ENCODE peak calls at places on chromosomes 13 and 19, in eight cellular contexts. R is ascending aorta; B is left ventricle myocardium inferior; U is H1; C is thoracic aorta; N is heart left ventricle; T is endodermal cell; G is CD4-positive, CD25-positive, alpha-beta regulatory T cell. D is an unnamed sample.
A peak's percentile ranks its signal among the peaks of the same experiment; 100 is the strongest.

GRCh38 chr13:99729745-99730144 is 228.5 kb downstream of the TM9SF2 start:
- DNase-seq in R (no peak), B (no peak), U (no peak), C (no peak), N (no peak), T (no peak), G (no peak), D (no peak)

GRCh38 chr19:2332341-2333026 is 4.0 kb downstream of the SPPL2B start:
- DNase-seq in R (no peak), B (peak; percentile 38), U (no peak), C (no peak), N (no peak), T (no peak), G (peak; percentile 43), D (no peak)

GRCh38 chr19:53158119-53158656 is 665 bp downstream of the ZNF347 start:
- DNase-seq in R (no peak), B (peak; percentile 32), U (no peak), C (no peak), N (peak; percentile 46), T (peak; percentile 76), G (no peak), D (no peak)

GRCh38 chr19:38252935-38253691 is 3.1 kb downstream of the PPP1R14A start:
- DNase-seq in R (peak; percentile 18), B (peak; percentile 53), U (no peak), C (peak; percentile 55), N (peak; percentile 73), T (peak; percentile 68), G (no peak), D (no peak)

GRCh38 chr13:28820099-28821051 is at the start of gene MTUS2:
- DNase-seq in R (no peak), B (no peak), U (no peak), C (no peak), N (no peak), T (peak; percentile 83), G (no peak), D (no peak)

GRCh38 chr19:16703677-16704076 is 16.0 kb upstream of the NWD1 start:
- DNase-seq in R (no peak), B (no peak), U (no peak), C (no peak), N (no peak), T (no peak), G (no peak), D (no peak)

GRCh38 chr13:43388282-43389034 is 365.1 kb downstream of the DNAJC15 start:
- DNase-seq in R (no peak), B (no peak), U (no peak), C (no peak), N (no peak), T (no peak), G (no peak), D (no peak)

GRCh38 chr19:47021536-47022139 is 2.0 kb downstream of the NPAS1 start:
- DNase-seq in R (no peak), B (no peak), U (no peak), C (no peak), N (no peak), T (peak; percentile 85), G (no peak), D (no peak)

GRCh38 chr19:2061936-2062729 is 11.1 kb upstream of the MKNK2 start:
- DNase-seq in R (no peak), B (no peak), U (no peak), C (no peak), N (no peak), T (no peak), G (no peak), D (no peak)

GRCh38 chr13:94416454-94417080 is 62.9 kb downstream of the DCT start:
- DNase-seq in R (no peak), B (no peak), U (peak; percentile 57), C (no peak), N (no peak), T (peak; percentile 87), G (no peak), D (no peak)

GRCh38 chr19:12052571-12053169 is at the start of gene ZNF878:
- DNase-seq in R (peak; percentile 63), B (peak; percentile 91), U (peak; percentile 95), C (peak; percentile 70), N (peak; percentile 90), T (peak; percentile 98), G (peak; percentile 17), D (no peak)

GRCh38 chr19:18612051-18612771 is 459 bp upstream of the TMEM59L start:
- DNase-seq in R (no peak), B (no peak), U (no peak), C (no peak), N (no peak), T (no peak), G (no peak), D (no peak)

GRCh38 chr19:41939861-41940442 is 11.7 kb upstream of the ERFL start:
- DNase-seq in R (no peak), B (no peak), U (no peak), C (no peak), N (peak; percentile 54), T (peak; percentile 81), G (no peak), D (no peak)

GRCh38 chr19:13382633-13382938 is 123.7 kb downstream of the CACNA1A start:
- DNase-seq in R (no peak), B (no peak), U (no peak), C (no peak), N (no peak), T (no peak), G (no peak), D (no peak)

GRCh38 chr19:38033658-38034150 is 126.7 kb downstream of the SIPA1L3 start:
- DNase-seq in R (no peak), B (no peak), U (peak; percentile 25), C (no peak), N (no peak), T (peak; percentile 70), G (no peak), D (no peak)

GRCh38 chr13:41284512-41285288 is 21.3 kb upstream of the MTRF1 start:
- DNase-seq in R (no peak), B (no peak), U (no peak), C (no peak), N (no peak), T (no peak), G (no peak), D (peak; percentile 81)

GRCh38 chr19:8241646-8242045 is 32.5 kb downstream of the CERS4 start:
- DNase-seq in R (no peak), B (no peak), U (no peak), C (no peak), N (no peak), T (no peak), G (no peak), D (no peak)

DNA sequence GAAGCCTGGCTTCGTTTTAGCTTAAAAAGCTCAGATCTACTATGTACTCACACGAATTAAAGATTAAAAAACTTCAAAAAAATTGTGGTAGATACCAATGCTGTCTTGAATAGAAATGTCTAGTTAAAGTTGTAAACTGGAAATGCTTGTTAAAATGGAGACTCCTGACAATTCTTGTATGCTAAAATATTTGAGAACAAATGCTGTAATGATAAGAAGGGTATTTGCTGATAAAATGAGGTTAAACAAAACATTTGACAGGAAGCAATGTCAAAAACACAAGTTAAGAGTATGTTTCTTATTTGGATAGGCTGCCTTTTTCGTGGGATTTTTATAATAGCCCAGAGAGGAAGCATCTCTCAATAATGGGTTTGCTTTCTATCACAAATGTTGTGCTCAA is 48.0 kb upstream of the POSTN start:
- DNase-seq in R (no peak), B (no peak), U (no peak), C (no peak), N (no peak), T (no peak), G (no peak), D (no peak)
- H3K27ac ChIP-seq in R (no peak overlapping the region), B (no peak overlapping the region), U (no peak overlapping the region), C (no peak overlapping the region), N (no peak overlapping the region), T (peak overlapping the region; percentile 94), G (no peak overlapping the region), D (no peak overlapping the region)

GRCh38 chr19:44810555-44811447 is 1.9 kb downstream of the BCAM start:
- DNase-seq in R (no peak), B (no peak), U (no peak), C (no peak), N (no peak), T (no peak), G (no peak), D (no peak)
- H3K27ac ChIP-seq in R (peak overlapping the region; percentile 77), B (peak overlapping the region; percentile 92), U (no peak overlapping the region), C (peak overlapping the region; percentile 33), N (no peak overlapping the region), T (no peak overlapping the region), G (no peak overlapping the region), D (no peak overlapping the region)

GRCh38 chr19:44725684-44726083 is 22.8 kb upstream of the BCL3 start:
- DNase-seq in R (no peak), B (no peak), U (no peak), C (no peak), N (no peak), T (no peak), G (no peak), D (no peak)

GRCh38 chr19:44723299-44723951 is 24.5 kb downstream of the CEACAM16 start:
- DNase-seq in R (no peak), B (no peak), U (no peak), C (no peak), N (no peak), T (no peak), G (no peak), D (no peak)

GRCh38 chr19:44725251-44725650 is 23.3 kb upstream of the BCL3 start:
- DNase-seq in R (no peak), B (no peak), U (no peak), C (no peak), N (no peak), T (no peak), G (no peak), D (no peak)

GRCh38 chr19:44722131-44723121 is 23.5 kb downstream of the CEACAM16 start:
- DNase-seq in R (no peak), B (no peak), U (no peak), C (no peak), N (no peak), T (no peak), G (no peak), D (no peak)

GRCh38 chr19:44723952-44724319 is 24.6 kb upstream of the BCL3 start:
- DNase-seq in R (no peak), B (peak; percentile 76), U (peak; percentile 62), C (peak; percentile 38), N (peak; percentile 81), T (peak; percentile 97), G (peak; percentile 77), D (peak; percentile 73)
- H3K27ac ChIP-seq in R (no peak overlapping the region), B (peak overlapping the region; percentile 69), U (no peak overlapping the region), C (no peak overlapping the region), N (peak overlapping the region; percentile 25), T (no peak overlapping the region), G (no peak overlapping the region), D (peak overlapping the region; percentile 77)

GRCh38 chr13:29849731-29850212 is 645 bp downstream of the UBL3 start:
- DNase-seq in R (no peak), B (peak; percentile 45), U (no peak), C (peak; percentile 31), N (peak; percentile 72), T (peak; percentile 75), G (no peak), D (no peak)

GRCh38 chr13:29853131-29853530 is 2.7 kb upstream of the UBL3 start:
- DNase-seq in R (no peak), B (no peak), U (no peak), C (no peak), N (no peak), T (no peak), G (no peak), D (no peak)

GRCh38 chr13:29850213-29850898 is at the start of gene UBL3:
- DNase-seq in R (peak; percentile 91), B (peak; percentile 96), U (peak; percentile 83), C (peak; percentile 92), N (peak; percentile 97), T (peak; percentile 99), G (peak; percentile 92), D (no peak)

GRCh38 chr13:29855009-29855408 is 4.6 kb upstream of the UBL3 start:
- DNase-seq in R (no peak), B (no peak), U (no peak), C (no peak), N (no peak), T (no peak), G (no peak), D (no peak)

GRCh38 chr13:29852464-29853054 is 2.1 kb upstream of the UBL3 start:
- DNase-seq in R (no peak), B (no peak), U (no peak), C (no peak), N (no peak), T (no peak), G (no peak), D (no peak)
- H3K27ac ChIP-seq in R (no peak overlapping the region), B (no peak overlapping the region), U (no peak overlapping the region), C (no peak overlapping the region), N (no peak overlapping the region), T (no peak overlapping the region), G (no peak overlapping the region), D (no peak overlapping the region)

D was measured in Panc1.